ENCODE peak calls at places on chromosomes 5 and 9, in six cellular contexts. U is lower leg skin, M is H1, Z is adrenal gland, Y is tibial nerve, J is HCT116. E is an unnamed sample.

GRCh38 chr9:73011956-73012355 is 59.1 kb upstream of the ALDH1A1 start:
- DNase-seq in U (no peak), M (no peak), Z (no peak), Y (no peak), J (no peak), E (no peak)

GRCh38 chr5:119176785-119177184 is 105.9 kb downstream of the DMXL1 start:
- DNase-seq in U (no peak), M (no peak), Z (no peak), Y (no peak), J (no peak), E (no peak)

GRCh38 chr9:673966-674526 is 167.5 kb upstream of the DMRT1 start:
- DNase-seq in U (no peak), M (peak), Z (no peak), Y (no peak), J (no peak), E (no peak)

GRCh38 chr5:180470966-180471582 is 23.1 kb upstream of the CNOT6 start:
- DNase-seq in U (peak), M (peak), Z (peak), Y (no peak), J (peak), E (peak)

GRCh38 chr5:20974423-20974822 is 986.4 kb upstream of the CDH18 start:
- DNase-seq in U (no peak), M (no peak), Z (no peak), Y (no peak), J (no peak), E (no peak)

GRCh38 chr9:104747565-104748358 is at the start of gene NIPSNAP3A:
- DNase-seq in U (peak), M (peak), Z (peak), Y (peak), J (peak), E (peak)

GRCh38 chr5:43019615-43020293 is 20.4 kb downstream of the ANXA2R start:
- DNase-seq in U (peak), M (no peak), Z (peak), Y (no peak), J (peak), E (peak)

GRCh38 chr9:136364369-136364748 is 815 bp upstream of the DNLZ start:
- DNase-seq in U (no peak), M (no peak), Z (no peak), Y (no peak), J (no peak), E (no peak)

GRCh38 chr9:98742325-98743280 is 33.9 kb upstream of the GABBR2 start:
- DNase-seq in U (no peak), M (no peak), Z (no peak), Y (no peak), J (no peak), E (no peak)

GRCh38 chr9:35651964-35652828 is 1.5 kb upstream of the SIT1 start:
- DNase-seq in U (no peak), M (no peak), Z (no peak), Y (no peak), J (no peak), E (peak)

GRCh38 chr5:139104577-139105271 is 93.4 kb downstream of the SIL1 start:
- DNase-seq in U (peak), M (no peak), Z (peak), Y (peak), J (no peak), E (no peak)

GRCh38 chr9:129932303-129933151 is 97.3 kb downstream of the USP20 start:
- DNase-seq in U (peak), M (no peak), Z (no peak), Y (no peak), J (no peak), E (no peak)

GRCh38 chr9:118533850-118534249 is 829.6 kb downstream of the TLR4 start:
- DNase-seq in U (no peak), M (no peak), Z (no peak), Y (no peak), J (no peak), E (no peak)

GRCh38 chr5:181223041-181223728 is at the start of gene TRIM41:
- DNase-seq in U (peak), M (peak), Z (peak), Y (peak), J (peak), E (no peak)

GRCh38 chr5:321233-321725 is at the start of gene AHRR:
- DNase-seq in U (peak), M (peak), Z (peak), Y (no peak), J (no peak), E (peak)

GRCh38 chr5:158431369-158432029 is 572.6 kb upstream of the CLINT1 start:
- DNase-seq in U (no peak), M (no peak), Z (no peak), Y (no peak), J (no peak), E (no peak)

DNA sequence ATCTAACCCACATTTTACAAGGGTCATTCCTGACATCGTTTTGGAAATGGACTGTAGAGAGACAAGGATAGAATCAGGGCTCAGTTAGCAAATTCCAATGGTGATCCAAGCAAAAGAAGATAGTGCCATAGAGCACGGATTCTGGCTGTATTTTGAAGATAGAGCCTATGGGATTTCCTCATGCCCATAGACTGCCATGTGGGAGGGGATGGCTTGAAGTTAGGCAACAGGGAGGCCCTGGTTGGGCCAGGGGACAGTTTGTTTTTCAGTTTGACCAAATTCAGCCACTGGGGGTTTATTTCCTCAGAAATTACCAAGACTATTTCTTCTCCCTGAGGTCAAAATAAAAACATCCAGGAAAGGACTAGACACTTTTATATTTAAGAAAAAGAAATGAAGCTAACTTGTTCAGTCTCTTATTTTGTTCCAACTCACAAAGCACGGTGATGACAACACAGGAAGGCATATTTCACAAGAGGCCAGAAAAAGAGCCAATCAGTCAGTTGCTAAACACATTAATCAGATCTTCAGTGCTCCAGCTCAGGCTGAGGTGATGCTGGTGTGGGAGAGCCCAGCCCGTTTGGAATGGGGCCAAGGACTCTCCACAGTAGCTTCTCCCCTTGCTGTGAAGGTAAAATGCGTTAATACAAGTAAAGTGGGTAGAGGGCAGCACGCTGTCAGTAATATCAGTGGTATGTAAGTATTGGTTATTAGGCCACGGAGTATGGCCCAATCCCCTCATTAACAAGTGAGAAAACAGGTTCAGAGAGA is 4.4 kb upstream of the DCTN4 start:
- DNase-seq in U (no peak), M (no peak), Z (peak), Y (peak), J (no peak), E (peak)
- TF ChIP-seq POLR2A in U (no peak), M (no peak), Z (no peak), Y (no peak), J (no peak), E (no peak)

GRCh38 chr9:23842531-23843129 is 16.6 kb upstream of the ELAVL2 start:
- DNase-seq in U (no peak), M (no peak), Z (no peak), Y (no peak), J (no peak), E (peak)
- TF ChIP-seq POLR2A in U (no peak), M (no peak), Z (no peak), Y (no peak), J (no peak), E (no peak)

GRCh38 chr9:37027582-37028424 is 6.3 kb downstream of the PAX5 start:
- DNase-seq in U (peak), M (peak), Z (peak), Y (peak), J (peak), E (peak)
- TF ChIP-seq POLR2A in U (no peak), M (no peak), Z (no peak), Y (no peak), J (no peak), E (no peak)

GRCh38 chr5:67003373-67003905 is 193.2 kb downstream of the CD180 start:
- DNase-seq in U (no peak), M (no peak), Z (no peak), Y (no peak), J (no peak), E (peak)

GRCh38 chr5:67006152-67006848 is 190.3 kb downstream of the CD180 start:
- DNase-seq in U (no peak), M (no peak), Z (no peak), Y (no peak), J (no peak), E (no peak)

GRCh38 chr5:67004730-67005350 is 191.8 kb downstream of the CD180 start:
- DNase-seq in U (no peak), M (no peak), Z (no peak), Y (no peak), J (no peak), E (no peak)

GRCh38 chr5:67002832-67003231 is 193.8 kb downstream of the CD180 start:
- DNase-seq in U (no peak), M (no peak), Z (peak), Y (no peak), J (no peak), E (no peak)

DNA sequence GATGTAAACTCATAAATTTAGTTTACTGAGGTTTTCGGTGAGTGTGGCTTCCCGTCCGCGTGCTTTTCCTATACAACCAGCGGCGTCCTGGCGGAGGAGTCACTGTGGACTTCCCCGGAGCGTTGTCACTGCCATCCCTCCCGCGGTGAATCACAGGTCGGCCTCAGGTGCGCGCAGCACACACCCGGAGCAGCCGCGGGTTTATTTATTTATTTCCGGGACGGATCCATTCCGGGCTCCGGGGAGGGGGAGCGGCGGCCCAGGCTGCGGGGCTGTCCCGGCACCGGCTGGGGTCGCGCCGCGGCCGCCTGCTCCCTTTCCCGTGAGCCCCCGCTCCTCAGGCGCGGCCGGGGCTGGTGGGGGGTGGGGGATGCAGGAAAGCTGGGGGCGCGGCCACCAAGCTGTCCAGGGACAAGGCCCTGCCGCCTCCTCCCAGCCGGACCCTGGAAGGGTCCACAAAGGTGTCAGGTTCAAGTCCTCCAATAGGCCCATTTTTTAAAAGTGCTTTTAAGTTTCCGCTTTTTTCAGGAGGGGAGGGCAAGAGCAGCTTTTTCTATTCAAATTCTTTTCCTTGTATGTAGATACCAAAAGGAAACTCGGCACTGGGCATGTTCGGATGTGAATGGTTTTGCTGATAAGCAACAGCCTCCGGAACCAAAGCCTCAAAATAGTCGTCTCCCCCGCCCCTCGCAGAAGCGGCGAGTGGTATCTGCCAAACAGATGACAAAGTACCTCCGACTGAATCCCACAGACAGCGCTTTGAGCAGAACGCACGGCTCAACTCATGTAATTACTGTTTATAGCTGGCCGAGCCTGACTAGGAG is 192.5 kb downstream of the CD180 start:
- DNase-seq in U (peak), M (peak), Z (peak), Y (peak), J (peak), E (peak)
- TF ChIP-seq POLR2A in U (no peak), M (peak), Z (peak), Y (peak), J (no peak), E (peak)

GRCh38 chr5:40798856-40799210 is 659 bp upstream of the PRKAA1 start:
- DNase-seq in U (no peak), M (no peak), Z (no peak), Y (no peak), J (no peak), E (no peak)

GRCh38 chr5:40796487-40796889 is 1.7 kb downstream of the PRKAA1 start:
- DNase-seq in U (no peak), M (no peak), Z (no peak), Y (no peak), J (no peak), E (peak)

GRCh38 chr5:40797273-40798011 is 732 bp downstream of the PRKAA1 start:
- DNase-seq in U (peak), M (peak), Z (peak), Y (peak), J (peak), E (peak)

GRCh38 chr5:40799248-40799647 is 1.1 kb upstream of the PRKAA1 start:
- DNase-seq in U (no peak), M (no peak), Z (no peak), Y (no peak), J (no peak), E (peak)

GRCh38 chr5:40798012-40798855 is at the start of gene PRKAA1:
- DNase-seq in U (peak), M (peak), Z (peak), Y (peak), J (peak), E (peak)
- TF ChIP-seq POLR2A in U (peak), M (peak), Z (peak), Y (peak), J (no peak), E (peak)

DNA sequence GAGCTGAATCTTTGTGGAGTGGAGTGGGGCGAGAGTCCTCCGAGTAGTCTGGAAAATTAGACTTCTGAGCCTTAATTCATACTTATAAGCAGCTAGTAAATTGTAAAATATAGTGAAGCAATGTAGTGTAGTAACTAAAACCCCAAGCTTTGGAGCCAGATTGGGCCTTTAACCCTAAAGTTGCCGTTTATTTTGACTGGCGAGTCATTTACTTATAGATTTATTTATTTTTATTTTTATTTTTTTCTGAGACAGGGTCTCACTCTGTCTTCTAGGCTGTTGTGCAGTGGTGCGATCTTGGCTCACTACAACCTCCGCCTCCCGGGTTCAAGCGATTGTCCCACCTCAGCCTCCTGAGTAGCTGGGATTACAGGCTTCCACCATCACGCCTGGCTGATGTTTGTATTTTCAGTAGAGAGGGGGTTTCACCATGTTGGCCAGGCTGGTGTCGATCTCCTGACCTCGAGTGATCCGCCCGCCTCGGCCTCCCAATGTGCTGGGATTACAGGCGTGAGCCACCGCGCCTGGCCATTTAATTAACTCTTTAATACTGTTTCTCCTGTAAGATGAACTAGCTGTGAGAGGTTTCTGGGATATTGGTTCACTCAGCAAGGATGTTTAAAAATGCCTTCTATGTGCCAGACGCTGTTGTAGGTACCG is 687 bp upstream of the RPS23 start:
- DNase-seq in U (no peak), M (no peak), Z (no peak), Y (no peak), J (no peak), E (no peak)
- TF ChIP-seq POLR2A in U (peak), M (no peak), Z (no peak), Y (no peak), J (peak), E (peak)

GRCh38 chr5:172766287-172767104 is 4.5 kb downstream of the DUSP1 start:
- DNase-seq in U (peak), M (no peak), Z (peak), Y (peak), J (no peak), E (no peak)
- TF ChIP-seq POLR2A in U (no peak), M (no peak), Z (no peak), Y (peak), J (no peak), E (peak)

DNA sequence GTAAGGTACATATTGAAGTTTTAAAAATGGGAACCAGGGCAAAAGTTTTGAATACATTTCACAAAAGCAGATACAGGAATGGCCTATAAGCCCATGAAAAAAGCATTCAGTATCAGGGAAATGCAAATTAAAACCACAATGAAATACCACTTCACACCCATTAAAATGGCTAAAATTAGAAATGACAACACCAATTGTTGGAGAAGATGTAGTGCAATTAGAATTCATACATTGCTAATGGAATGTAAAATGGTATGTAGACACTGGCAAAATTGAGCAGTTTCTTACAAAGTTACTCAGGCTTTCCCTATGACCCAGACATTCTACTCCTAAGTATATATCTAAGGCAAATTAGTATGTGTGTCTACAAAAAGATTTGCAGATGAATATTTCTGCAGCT is 34.2 kb downstream of the CDC14B start:
- DNase-seq in U (no peak), M (no peak), Z (no peak), Y (no peak), J (no peak), E (no peak)
- TF ChIP-seq POLR2A in U (no peak), M (no peak), Z (no peak), Y (no peak), J (no peak), E (no peak)

E was measured in erythroblast.